ENCODE peak calls at places on chromosomes 16 and 17, in ten cellular contexts. J, T, E, R, D, I, L, H, P and W are unnamed samples.

GRCh38 chr17:8192070-8192815 is 2.3 kb upstream of the BORCS6 start:
- DNase-seq in J (no peak), T (no peak), E (peak; percentile 89), R (peak; percentile 58), D (peak; percentile 57), I (peak; percentile 88), L (peak; percentile 82), H (peak; percentile 90), P (peak; percentile 85), W (peak; percentile 76)

GRCh38 chr17:9878791-9879525 is 26.1 kb downstream of the RCVRN start:
- DNase-seq in J (no peak), T (no peak), E (no peak), R (no peak), D (no peak), I (peak; percentile 45), L (no peak), H (peak; percentile 13), P (no peak), W (no peak)

GRCh38 chr16:19911747-19912146 is 27.1 kb upstream of the GPRC5B start:
- DNase-seq in J (no peak), T (no peak), E (no peak), R (no peak), D (no peak), I (no peak), L (no peak), H (no peak), P (no peak), W (no peak)

GRCh38 chr17:40794466-40794865 is 5.3 kb downstream of the KRT28 start:
- DNase-seq in J (no peak), T (no peak), E (no peak), R (no peak), D (no peak), I (no peak), L (no peak), H (no peak), P (no peak), W (no peak)

GRCh38 chr17:51120357-51120738 is 320 bp downstream of the SPAG9 start:
- DNase-seq in J (peak; percentile 11), T (no peak), E (no peak), R (no peak), D (peak; percentile 22), I (no peak), L (no peak), H (peak; percentile 52), P (no peak), W (no peak)

GRCh38 chr17:50950002-50950877 is 84.1 kb upstream of the TOB1 start:
- DNase-seq in J (peak; percentile 41), T (no peak), E (peak; percentile 93), R (peak; percentile 84), D (peak; percentile 95), I (no peak), L (peak; percentile 86), H (peak; percentile 95), P (peak; percentile 85), W (peak; percentile 89)

GRCh38 chr17:41530062-41531048 is 2.2 kb upstream of the KRT19 start:
- DNase-seq in J (no peak), T (peak; percentile 44), E (peak; percentile 91), R (no peak), D (peak; percentile 97), I (peak; percentile 96), L (no peak), H (peak; percentile 51), P (no peak), W (peak; percentile 93)

GRCh38 chr16:47142469-47143328 is 1.0 kb downstream of the NETO2 start:
- DNase-seq in J (no peak), T (no peak), E (peak; percentile 33), R (peak; percentile 47), D (peak; percentile 10), I (no peak), L (peak; percentile 20), H (peak; percentile 21), P (no peak), W (peak; percentile 39)

GRCh38 chr16:85316321-85316919 is 204.1 kb upstream of the CIBAR2 start:
- DNase-seq in J (no peak), T (no peak), E (peak; percentile 32), R (peak; percentile 41), D (peak; percentile 32), I (no peak), L (peak; percentile 79), H (no peak), P (no peak), W (peak; percentile 84)

GRCh38 chr17:80720624-80721577 is 176.3 kb downstream of the RPTOR start:
- DNase-seq in J (peak; percentile 38), T (no peak), E (peak; percentile 82), R (peak; percentile 69), D (no peak), I (peak; percentile 49), L (peak; percentile 28), H (peak; percentile 93), P (no peak), W (peak; percentile 78)

GRCh38 chr16:1158456-1159324 is 5.8 kb downstream of the CACNA1H start:
- DNase-seq in J (no peak), T (no peak), E (no peak), R (peak; percentile 69), D (no peak), I (no peak), L (peak; percentile 51), H (no peak), P (no peak), W (no peak)

GRCh38 chr17:33310296-33310695 is 17.2 kb upstream of the ASIC2 start:
- DNase-seq in J (no peak), T (no peak), E (no peak), R (no peak), D (no peak), I (no peak), L (no peak), H (no peak), P (no peak), W (no peak)

GRCh38 chr16:22183901-22184614 is 21.8 kb downstream of the SDR42E2 start:
- DNase-seq in J (no peak), T (no peak), E (no peak), R (no peak), D (no peak), I (no peak), L (no peak), H (no peak), P (no peak), W (no peak)

GRCh38 chr16:733382-734207 is 6.7 kb downstream of the HAGHL start:
- DNase-seq in J (no peak), T (no peak), E (no peak), R (peak; percentile 54), D (no peak), I (no peak), L (peak; percentile 12), H (no peak), P (no peak), W (no peak)

GRCh38 chr17:48624118-48624517 is 2.0 kb downstream of the HOXB9 start:
- DNase-seq in J (no peak), T (no peak), E (no peak), R (no peak), D (no peak), I (no peak), L (no peak), H (no peak), P (no peak), W (no peak)

GRCh38 chr17:68204736-68205135 is 43.1 kb upstream of the AMZ2 start:
- DNase-seq in J (no peak), T (no peak), E (no peak), R (no peak), D (no peak), I (no peak), L (no peak), H (no peak), P (no peak), W (no peak)
- TF ChIP-seq CTCF in J (no peak), T (no peak), E (no peak), R (no peak), D (no peak), I (no peak), L (no peak), H (no peak), P (no peak), W (no peak)

DNA sequence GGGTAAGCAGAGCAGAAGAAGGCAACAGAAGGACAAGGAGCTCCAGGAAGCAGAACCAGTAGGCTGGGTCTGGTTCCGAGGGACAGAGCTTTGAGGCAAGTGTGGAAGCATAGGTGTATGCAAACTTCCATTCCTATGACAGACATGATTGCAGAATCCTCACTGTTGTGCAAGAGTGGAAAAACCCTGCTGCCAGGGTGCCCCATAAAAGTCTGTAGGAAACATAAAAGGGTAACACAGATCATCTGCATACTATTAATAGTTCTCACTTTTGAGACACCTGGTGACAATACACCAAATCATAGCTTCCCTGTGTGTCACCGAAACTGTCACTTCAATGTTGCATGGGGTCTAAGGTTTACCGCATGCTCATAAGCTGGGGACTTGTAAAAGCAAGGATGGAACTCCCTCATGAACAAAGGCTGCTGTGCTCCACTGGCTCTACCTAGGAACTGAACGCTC is 39.7 kb downstream of the ARHGAP17 start:
- DNase-seq in J (no peak), T (no peak), E (peak; percentile 70), R (no peak), D (no peak), I (no peak), L (no peak), H (no peak), P (no peak), W (peak; percentile 21)
- TF ChIP-seq CTCF in J (no peak), T (no peak), E (no peak), R (no peak), D (no peak), I (no peak), L (no peak), H (no peak), P (no peak), W (no peak)

GRCh38 chr17:29243792-29244191 is 2.9 kb upstream of the CRYBA1 start:
- DNase-seq in J (no peak), T (no peak), E (peak; percentile 16), R (no peak), D (peak; percentile 45), I (no peak), L (no peak), H (no peak), P (no peak), W (peak; percentile 14)
- TF ChIP-seq CTCF in J (no peak), T (no peak), E (peak; percentile 65), R (no peak), D (peak; percentile 77), I (peak; percentile 52), L (no peak), H (peak; percentile 30), P (no peak), W (no peak)

GRCh38 chr16:69772560-69773254 is 10.6 kb downstream of the WWP2 start:
- DNase-seq in J (no peak), T (no peak), E (peak; percentile 10), R (no peak), D (no peak), I (no peak), L (no peak), H (no peak), P (no peak), W (no peak)

GRCh38 chr16:69773255-69773947 is 11.3 kb downstream of the WWP2 start:
- DNase-seq in J (no peak), T (no peak), E (no peak), R (no peak), D (no peak), I (no peak), L (no peak), H (no peak), P (no peak), W (no peak)

GRCh38 chr16:69771651-69771967 is 9.5 kb downstream of the WWP2 start:
- DNase-seq in J (no peak), T (no peak), E (no peak), R (no peak), D (no peak), I (no peak), L (no peak), H (no peak), P (no peak), W (no peak)

GRCh38 chr16:69767459-69768229 is 5.5 kb downstream of the WWP2 start:
- DNase-seq in J (no peak), T (no peak), E (no peak), R (no peak), D (no peak), I (no peak), L (no peak), H (no peak), P (no peak), W (no peak)

GRCh38 chr16:69769404-69769803 is 7.3 kb downstream of the WWP2 start:
- DNase-seq in J (no peak), T (no peak), E (no peak), R (no peak), D (no peak), I (no peak), L (no peak), H (no peak), P (no peak), W (no peak)
- TF ChIP-seq CTCF in J (no peak), T (no peak), E (no peak), R (no peak), D (no peak), I (no peak), L (no peak), H (no peak), P (no peak), W (no peak)